ENCODE peak calls at places on chromosomes 6 and 20, in five cellular contexts. One of them, this sample, is unnamed.

GRCh38 chr6:11727995-11728961 is 50.3 kb downstream of the ADTRP start:
- DNase-seq in mesendoderm: no peak
- DNase-seq in IMR-90: no peak
- DNase-seq in H9: no peak
- DNase-seq in neuronal stem cell: no peak
- DNase-seq in this sample: no peak

GRCh38 chr6:45724511-45724910 is 291.1 kb downstream of the CLIC5 start:
- DNase-seq in H9: no peak
- DNase-seq in neuronal stem cell: no peak
- DNase-seq in mesendoderm: no peak
- DNase-seq in IMR-90: peak
- DNase-seq in this sample: peak

GRCh38 chr6:65924411-65924810 is 217.4 kb upstream of the EYS start:
- DNase-seq in IMR-90: no peak
- DNase-seq in H9: no peak
- DNase-seq in mesendoderm: no peak
- DNase-seq in neuronal stem cell: no peak
- DNase-seq in this sample: no peak

GRCh38 chr6:27531772-27532459 is 59.0 kb upstream of the ZNF184 start:
- DNase-seq in H9: no peak
- DNase-seq in neuronal stem cell: no peak
- DNase-seq in IMR-90: no peak
- DNase-seq in mesendoderm: no peak
- DNase-seq in this sample: no peak

GRCh38 chr6:129671442-129672344 is 38.3 kb downstream of the ARHGAP18 start:
- DNase-seq in mesendoderm: peak
- DNase-seq in IMR-90: no peak
- DNase-seq in neuronal stem cell: no peak
- DNase-seq in H9: no peak
- DNase-seq in this sample: no peak

GRCh38 chr6:140281794-140282193 is 907.3 kb upstream of the CITED2 start:
- DNase-seq in mesendoderm: no peak
- DNase-seq in IMR-90: no peak
- DNase-seq in neuronal stem cell: no peak
- DNase-seq in H9: no peak
- DNase-seq in this sample: no peak

GRCh38 chr20:38873050-38873581 is 53.1 kb upstream of the FAM83D start:
- DNase-seq in neuronal stem cell: no peak
- DNase-seq in H9: no peak
- DNase-seq in mesendoderm: no peak
- DNase-seq in IMR-90: no peak
- DNase-seq in this sample: no peak

GRCh38 chr6:122381494-122382083 is 17.9 kb upstream of the HSF2 start:
- DNase-seq in neuronal stem cell: peak
- DNase-seq in H9: peak
- DNase-seq in mesendoderm: peak
- DNase-seq in IMR-90: peak
- DNase-seq in this sample: peak

GRCh38 chr6:81465859-81466258 is 286.6 kb downstream of the TENT5A start:
- DNase-seq in IMR-90: peak
- DNase-seq in mesendoderm: peak
- DNase-seq in neuronal stem cell: peak
- DNase-seq in H9: no peak
- DNase-seq in this sample: peak

DNA sequence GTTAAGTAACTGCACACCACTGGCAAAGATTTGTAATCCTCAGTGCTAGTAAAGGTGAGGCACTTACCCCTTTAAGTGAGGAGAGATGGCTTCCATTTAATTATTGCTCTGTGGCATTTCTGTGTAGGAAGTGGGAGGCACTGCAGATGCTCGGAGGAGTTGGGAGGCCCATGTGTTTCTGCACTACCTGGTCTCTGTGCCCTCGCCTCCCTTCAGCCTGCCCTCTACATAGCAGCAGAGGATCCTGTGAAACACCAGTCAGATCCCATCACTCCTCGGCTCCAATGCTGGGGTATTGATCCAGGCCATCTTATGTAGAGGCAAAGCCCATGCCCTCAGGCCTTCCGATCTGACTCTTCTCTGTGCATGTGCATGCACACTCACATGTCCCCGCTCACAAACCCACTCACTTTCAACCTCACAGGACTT is 67.0 kb downstream of the SLX4IP start:
- DNase-seq in mesendoderm: no peak
- DNase-seq in neuronal stem cell: no peak
- DNase-seq in H9: no peak
- DNase-seq in IMR-90: no peak
- DNase-seq in this sample: no peak
- H3K27ac ChIP-seq in mesendoderm: no peak
- H3K27ac ChIP-seq in neuronal stem cell: no peak
- H3K27ac ChIP-seq in H9: no peak
- H3K27ac ChIP-seq in IMR-90: no peak
- H3K27ac ChIP-seq in this sample: no peak

GRCh38 chr6:75268988-75269354 is 15.6 kb downstream of the TMEM30A start:
- DNase-seq in IMR-90: no peak
- DNase-seq in H9: no peak
- DNase-seq in neuronal stem cell: no peak
- DNase-seq in mesendoderm: no peak
- DNase-seq in this sample: no peak
- H2AK5ac ChIP-seq in IMR-90: peak
- H2AK5ac ChIP-seq in H9: peak
- H2AK5ac ChIP-seq in neuronal stem cell: no peak
- H2AK5ac ChIP-seq in mesendoderm: no peak
- H2AK5ac ChIP-seq in this sample: no peak

GRCh38 chr20:41139227-41140093 is 2.1 kb downstream of the PLCG1 start:
- DNase-seq in H9: no peak
- DNase-seq in neuronal stem cell: no peak
- DNase-seq in mesendoderm: no peak
- DNase-seq in IMR-90: no peak
- DNase-seq in this sample: no peak
- H3K27ac ChIP-seq in H9: no peak
- H3K27ac ChIP-seq in neuronal stem cell: no peak
- H3K27ac ChIP-seq in mesendoderm: no peak
- H3K27ac ChIP-seq in IMR-90: no peak
- H3K27ac ChIP-seq in this sample: no peak

GRCh38 chr6:114648847-114649246 is 306.0 kb upstream of the HS3ST5 start:
- DNase-seq in H9: no peak
- DNase-seq in neuronal stem cell: no peak
- DNase-seq in IMR-90: no peak
- DNase-seq in mesendoderm: no peak
- DNase-seq in this sample: no peak
- H2AK5ac ChIP-seq in H9: no peak
- H2AK5ac ChIP-seq in neuronal stem cell: no peak
- H2AK5ac ChIP-seq in IMR-90: no peak
- H2AK5ac ChIP-seq in mesendoderm: no peak
- H2AK5ac ChIP-seq in this sample: no peak

GRCh38 chr6:56807992-56808342 is 146.9 kb upstream of the BEND6 start:
- DNase-seq in H9: no peak
- DNase-seq in IMR-90: peak
- DNase-seq in neuronal stem cell: no peak
- DNase-seq in mesendoderm: peak
- DNase-seq in this sample: peak

GRCh38 chr6:56808871-56809359 is 146.0 kb upstream of the BEND6 start:
- DNase-seq in neuronal stem cell: no peak
- DNase-seq in mesendoderm: peak
- DNase-seq in H9: no peak
- DNase-seq in IMR-90: peak
- DNase-seq in this sample: peak

GRCh38 chr6:56807335-56807991 is 147.4 kb upstream of the BEND6 start:
- DNase-seq in IMR-90: no peak
- DNase-seq in H9: no peak
- DNase-seq in neuronal stem cell: no peak
- DNase-seq in mesendoderm: no peak
- DNase-seq in this sample: peak

GRCh38 chr6:56804996-56805395 is 149.9 kb upstream of the BEND6 start:
- DNase-seq in H9: no peak
- DNase-seq in mesendoderm: no peak
- DNase-seq in IMR-90: peak
- DNase-seq in neuronal stem cell: no peak
- DNase-seq in this sample: peak

GRCh38 chr6:56806368-56806767 is 148.5 kb upstream of the BEND6 start:
- DNase-seq in neuronal stem cell: peak
- DNase-seq in IMR-90: no peak
- DNase-seq in mesendoderm: no peak
- DNase-seq in H9: no peak
- DNase-seq in this sample: no peak
- H3K27ac ChIP-seq in neuronal stem cell: peak
- H3K27ac ChIP-seq in IMR-90: no peak
- H3K27ac ChIP-seq in mesendoderm: no peak
- H3K27ac ChIP-seq in H9: no peak
- H3K27ac ChIP-seq in this sample: no peak

GRCh38 chr6:119540417-119540816 is 190.9 kb upstream of the MAN1A1 start:
- DNase-seq in mesendoderm: no peak
- DNase-seq in H9: no peak
- DNase-seq in neuronal stem cell: no peak
- DNase-seq in IMR-90: no peak
- DNase-seq in this sample: no peak
- H2AK5ac ChIP-seq in mesendoderm: no peak
- H2AK5ac ChIP-seq in H9: no peak
- H2AK5ac ChIP-seq in neuronal stem cell: no peak
- H2AK5ac ChIP-seq in IMR-90: peak
- H2AK5ac ChIP-seq in this sample: no peak

DNA sequence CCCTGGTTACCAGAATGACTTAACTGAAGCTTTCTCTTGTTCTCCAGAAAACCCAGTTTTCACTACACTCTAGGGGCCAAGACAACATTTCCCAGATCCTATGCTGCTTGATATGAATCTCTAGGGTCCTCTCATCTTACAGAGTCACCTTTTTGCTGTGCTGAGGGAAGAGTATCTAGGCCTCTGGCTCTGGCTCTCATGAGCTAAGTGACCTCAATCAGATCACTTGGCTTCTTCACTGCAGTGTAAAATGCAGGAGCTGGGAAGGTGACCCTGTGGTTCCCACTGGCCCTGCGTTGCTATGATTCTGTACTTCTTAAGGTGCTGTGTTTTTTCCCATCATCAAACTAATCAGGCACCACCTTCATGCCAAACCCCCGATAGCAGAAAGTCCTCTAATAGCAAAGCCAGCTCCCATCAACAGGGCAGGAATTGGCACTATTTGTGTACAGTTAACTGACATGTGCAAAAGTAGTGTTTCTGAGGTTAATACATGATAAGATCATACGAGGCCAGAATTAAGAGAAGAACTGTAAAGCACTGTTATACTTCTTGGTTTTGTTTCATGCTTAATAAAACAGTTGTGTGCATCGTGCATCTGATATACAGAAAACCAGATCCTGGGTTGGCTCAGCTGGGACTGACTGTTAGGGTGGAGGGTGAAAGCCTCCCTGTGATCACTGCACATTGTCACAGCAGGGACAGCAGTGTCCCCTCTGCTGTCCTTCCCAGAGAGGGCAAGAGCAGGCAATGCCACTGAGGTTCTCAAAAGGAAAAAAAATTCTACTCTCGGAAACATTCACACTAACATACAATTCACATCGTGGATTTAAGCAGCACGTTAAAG is 46.7 kb downstream of the CNKSR3 start:
- DNase-seq in neuronal stem cell: no peak
- DNase-seq in mesendoderm: no peak
- DNase-seq in IMR-90: no peak
- DNase-seq in H9: no peak
- DNase-seq in this sample: no peak
- H3K27ac ChIP-seq in neuronal stem cell: no peak
- H3K27ac ChIP-seq in mesendoderm: no peak
- H3K27ac ChIP-seq in IMR-90: no peak
- H3K27ac ChIP-seq in H9: no peak
- H3K27ac ChIP-seq in this sample: no peak

DNA sequence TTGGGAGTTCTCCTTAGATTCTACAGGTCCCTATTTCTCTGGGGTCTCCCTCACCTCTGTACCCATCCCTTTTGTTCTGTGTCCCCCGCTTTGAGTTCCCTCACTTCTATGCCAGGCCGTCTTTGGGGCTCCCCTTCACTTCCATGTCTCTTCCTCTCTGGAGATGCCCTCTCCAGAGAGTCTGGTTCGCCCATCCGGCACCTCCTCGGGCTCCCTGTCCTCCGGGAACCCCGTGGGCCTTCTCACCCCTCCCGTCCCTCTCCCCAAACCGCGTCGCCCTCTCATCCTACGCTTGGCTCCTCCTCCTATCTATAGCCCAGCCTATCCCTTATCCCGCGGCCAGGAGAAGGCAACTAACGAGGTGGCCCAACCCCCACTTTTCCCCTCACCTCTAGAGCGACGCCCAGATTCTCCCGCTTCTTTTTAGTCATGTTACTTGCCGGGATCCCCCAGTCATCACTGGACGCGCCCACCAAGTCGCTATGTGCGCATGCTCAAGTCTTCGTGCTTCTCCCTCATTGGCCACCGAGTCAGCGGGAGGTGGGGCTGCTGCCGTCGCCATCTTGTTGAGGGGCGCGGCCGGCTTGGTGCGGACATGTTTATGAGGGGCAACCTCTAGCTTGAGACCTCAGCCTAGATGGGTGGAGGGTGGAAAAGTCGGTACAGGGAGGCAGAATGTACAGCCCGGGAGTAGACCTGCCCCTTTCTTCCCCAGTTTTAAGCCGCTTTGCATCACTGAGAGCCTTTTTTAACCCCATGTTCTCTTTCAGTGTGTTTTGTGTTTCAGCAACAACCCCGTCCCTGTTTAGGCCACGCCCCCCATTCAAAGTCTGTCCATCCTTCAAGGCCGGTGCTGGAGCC is at the start of gene CCDC167:
- DNase-seq in mesendoderm: peak
- DNase-seq in H9: peak
- DNase-seq in IMR-90: peak
- DNase-seq in neuronal stem cell: peak
- DNase-seq in this sample: peak
- H2AK5ac ChIP-seq in mesendoderm: no peak
- H2AK5ac ChIP-seq in H9: no peak
- H2AK5ac ChIP-seq in IMR-90: no peak
- H2AK5ac ChIP-seq in neuronal stem cell: no peak
- H2AK5ac ChIP-seq in this sample: no peak

DNA sequence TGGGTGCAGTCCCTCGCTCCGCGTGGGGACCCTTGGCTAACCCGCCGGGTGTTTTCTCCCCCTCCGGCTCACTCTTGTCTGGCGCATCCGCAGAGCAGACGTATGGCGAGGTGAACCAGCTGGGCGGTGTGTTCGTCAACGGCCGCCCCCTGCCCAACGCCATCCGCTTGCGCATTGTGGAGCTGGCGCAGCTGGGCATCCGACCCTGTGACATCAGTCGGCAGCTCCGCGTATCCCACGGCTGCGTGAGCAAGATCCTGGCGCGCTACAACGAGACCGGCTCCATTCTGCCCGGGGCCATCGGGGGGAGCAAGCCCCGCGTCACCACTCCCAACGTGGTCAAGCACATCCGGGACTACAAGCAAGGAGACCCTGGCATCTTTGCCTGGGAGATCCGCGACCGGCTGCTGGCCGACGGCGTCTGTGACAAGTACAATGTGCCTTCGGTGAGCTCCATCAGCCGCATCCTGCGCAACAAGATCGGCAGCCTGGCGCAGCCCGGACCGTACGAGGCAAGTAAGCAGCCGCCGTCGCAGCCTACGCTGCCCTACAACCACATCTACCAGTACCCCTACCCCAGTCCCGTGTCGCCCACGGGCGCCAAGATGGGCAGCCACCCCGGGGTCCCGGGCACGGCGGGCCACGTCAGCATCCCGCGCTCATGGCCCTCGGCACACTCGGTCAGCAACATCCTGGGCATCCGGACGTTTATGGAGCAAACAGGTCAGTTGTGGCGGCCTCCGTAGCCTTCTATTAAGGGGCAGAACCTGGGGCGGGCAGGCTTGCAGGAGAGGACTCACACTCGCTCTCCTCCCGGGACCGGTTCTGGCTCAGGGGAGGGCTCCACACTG is 1.1 kb downstream of the PAX1 start:
- DNase-seq in neuronal stem cell: no peak
- DNase-seq in IMR-90: no peak
- DNase-seq in mesendoderm: no peak
- DNase-seq in H9: peak
- DNase-seq in this sample: no peak
- H3K27ac ChIP-seq in neuronal stem cell: no peak
- H3K27ac ChIP-seq in IMR-90: no peak
- H3K27ac ChIP-seq in mesendoderm: no peak
- H3K27ac ChIP-seq in H9: no peak
- H3K27ac ChIP-seq in this sample: no peak

This sample was measured in mesenchymal stem cell.